ENCODE peak calls at places on chromosomes 11 and 22, in four cellular contexts. One of them, this sample, is unnamed.

GRCh38 chr11:130650456-130651068 is 202.1 kb downstream of the ADAMTS15 start:
- DNase-seq in tibial artery: no peak
- DNase-seq in body of pancreas: no peak
- DNase-seq in adipocyte: no peak
- DNase-seq in this sample: peak; percentile 87

GRCh38 chr11:120126543-120126942 is 11.4 kb downstream of the TRIM29 start:
- DNase-seq in tibial artery: no peak
- DNase-seq in body of pancreas: no peak
- DNase-seq in adipocyte: no peak
- DNase-seq in this sample: no peak

GRCh38 chr11:82732734-82733443 is 775 bp downstream of the FAM181B start:
- DNase-seq in body of pancreas: peak; percentile 52
- DNase-seq in adipocyte: peak; percentile 14
- DNase-seq in tibial artery: no peak
- DNase-seq in this sample: no peak

GRCh38 chr11:85483861-85484260 is 143.3 kb downstream of the DLG2 start:
- DNase-seq in adipocyte: no peak
- DNase-seq in tibial artery: no peak
- DNase-seq in body of pancreas: no peak
- DNase-seq in this sample: no peak

GRCh38 chr11:95363710-95364109 is 132.7 kb upstream of the SESN3 start:
- DNase-seq in body of pancreas: no peak
- DNase-seq in tibial artery: no peak
- DNase-seq in adipocyte: no peak
- DNase-seq in this sample: no peak

GRCh38 chr22:25759825-25760231 is 17.8 kb downstream of the MYO18B start:
- DNase-seq in adipocyte: peak; percentile 93
- DNase-seq in tibial artery: no peak
- DNase-seq in body of pancreas: peak; percentile 37
- DNase-seq in this sample: no peak

GRCh38 chr11:27459191-27459590 is 13.4 kb downstream of the LGR4 start:
- DNase-seq in tibial artery: no peak
- DNase-seq in adipocyte: no peak
- DNase-seq in body of pancreas: no peak
- DNase-seq in this sample: no peak

GRCh38 chr22:26671317-26672059 is 14.1 kb downstream of the MIAT start:
- DNase-seq in adipocyte: no peak
- DNase-seq in tibial artery: peak; percentile 78
- DNase-seq in body of pancreas: peak; percentile 37
- DNase-seq in this sample: no peak

GRCh38 chr11:69865707-69866106 is 46.5 kb upstream of the FGF3 start:
- DNase-seq in body of pancreas: no peak
- DNase-seq in adipocyte: no peak
- DNase-seq in tibial artery: peak; percentile 41
- DNase-seq in this sample: no peak

GRCh38 chr11:10604340-10604748 is 35.9 kb upstream of the LYVE1 start:
- DNase-seq in tibial artery: no peak
- DNase-seq in adipocyte: peak; percentile 73
- DNase-seq in body of pancreas: no peak
- DNase-seq in this sample: peak; percentile 90

GRCh38 chr22:39292561-39293074 is 26.8 kb downstream of the RPL3 start:
- DNase-seq in tibial artery: peak; percentile 94
- DNase-seq in body of pancreas: peak; percentile 96
- DNase-seq in adipocyte: peak; percentile 78
- DNase-seq in this sample: peak; percentile 97

GRCh38 chr22:49606562-49606961 is 221.1 kb downstream of the BRD1 start:
- DNase-seq in adipocyte: no peak
- DNase-seq in body of pancreas: no peak
- DNase-seq in tibial artery: peak; percentile 54
- DNase-seq in this sample: no peak

GRCh38 chr11:44611088-44611487 is 45.6 kb downstream of the CD82 start:
- DNase-seq in adipocyte: no peak
- DNase-seq in tibial artery: no peak
- DNase-seq in body of pancreas: no peak
- DNase-seq in this sample: no peak

GRCh38 chr11:85682330-85683305 is 3.4 kb downstream of the CCDC89 start:
- DNase-seq in body of pancreas: peak; percentile 80
- DNase-seq in tibial artery: peak; percentile 79
- DNase-seq in adipocyte: no peak
- DNase-seq in this sample: no peak

GRCh38 chr11:123561046-123561781 is 93.2 kb downstream of the SCN3B start:
- DNase-seq in tibial artery: no peak
- DNase-seq in adipocyte: peak; percentile 29
- DNase-seq in body of pancreas: peak; percentile 68
- DNase-seq in this sample: no peak

GRCh38 chr11:4430060-4430459 is 19.0 kb upstream of the OR52K2 start:
- DNase-seq in body of pancreas: no peak
- DNase-seq in adipocyte: no peak
- DNase-seq in tibial artery: no peak
- DNase-seq in this sample: no peak

GRCh38 chr11:18700375-18700774 is 1.8 kb downstream of the TMEM86A start:
- DNase-seq in body of pancreas: no peak
- DNase-seq in adipocyte: no peak
- DNase-seq in tibial artery: no peak
- DNase-seq in this sample: no peak

GRCh38 chr11:79049627-79050238 is 391.1 kb downstream of the TENM4 start:
- DNase-seq in body of pancreas: no peak
- DNase-seq in adipocyte: no peak
- DNase-seq in tibial artery: no peak
- DNase-seq in this sample: no peak

GRCh38 chr11:72343159-72343756 is 91.1 kb downstream of the CLPB start:
- DNase-seq in tibial artery: no peak
- DNase-seq in adipocyte: no peak
- DNase-seq in body of pancreas: no peak
- DNase-seq in this sample: no peak

GRCh38 chr11:119461250-119461963 is 38.4 kb upstream of the THY1 start:
- DNase-seq in adipocyte: no peak
- DNase-seq in body of pancreas: no peak
- DNase-seq in tibial artery: no peak
- DNase-seq in this sample: peak; percentile 90

GRCh38 chr11:76624515-76625379 is 45.8 kb downstream of the LRRC32 start:
- DNase-seq in tibial artery: no peak
- DNase-seq in body of pancreas: no peak
- DNase-seq in adipocyte: no peak
- DNase-seq in this sample: no peak

GRCh38 chr11:5291207-5291838 is 10.4 kb downstream of the OR51B4 start:
- DNase-seq in body of pancreas: no peak
- DNase-seq in tibial artery: no peak
- DNase-seq in adipocyte: peak; percentile 57
- DNase-seq in this sample: no peak

GRCh38 chr11:68266121-68266891 is 5.5 kb downstream of the C11orf24 start:
- DNase-seq in body of pancreas: no peak
- DNase-seq in tibial artery: no peak
- DNase-seq in adipocyte: no peak
- DNase-seq in this sample: no peak

GRCh38 chr22:26656896-26657851 is at the start of gene MIAT:
- DNase-seq in adipocyte: peak; percentile 52
- DNase-seq in body of pancreas: peak; percentile 23
- DNase-seq in tibial artery: no peak
- DNase-seq in this sample: no peak

GRCh38 chr11:59216654-59217640 is 4.2 kb upstream of the MPEG1 start:
- DNase-seq in body of pancreas: peak; percentile 26
- DNase-seq in adipocyte: peak; percentile 53
- DNase-seq in tibial artery: no peak
- DNase-seq in this sample: no peak

GRCh38 chr11:88666364-88666763 is 328.8 kb upstream of the CTSC start:
- DNase-seq in adipocyte: no peak
- DNase-seq in body of pancreas: no peak
- DNase-seq in tibial artery: no peak
- DNase-seq in this sample: no peak

GRCh38 chr11:65503606-65503922 is 4.7 kb downstream of the MALAT1 start:
- DNase-seq in tibial artery: no peak
- DNase-seq in adipocyte: peak; percentile 36
- DNase-seq in body of pancreas: no peak
- DNase-seq in this sample: no peak
- H3K4me1 ChIP-seq in tibial artery: peaks cover 24% of the 10 kb centered on the region
- H3K4me1 ChIP-seq in adipocyte: no peaks in the 10 kb centered on the region
- H3K4me1 ChIP-seq in body of pancreas: peaks cover 40% of the 10 kb centered on the region
- H3K4me1 ChIP-seq in this sample: peaks cover 39% of the 10 kb centered on the region

DNA sequence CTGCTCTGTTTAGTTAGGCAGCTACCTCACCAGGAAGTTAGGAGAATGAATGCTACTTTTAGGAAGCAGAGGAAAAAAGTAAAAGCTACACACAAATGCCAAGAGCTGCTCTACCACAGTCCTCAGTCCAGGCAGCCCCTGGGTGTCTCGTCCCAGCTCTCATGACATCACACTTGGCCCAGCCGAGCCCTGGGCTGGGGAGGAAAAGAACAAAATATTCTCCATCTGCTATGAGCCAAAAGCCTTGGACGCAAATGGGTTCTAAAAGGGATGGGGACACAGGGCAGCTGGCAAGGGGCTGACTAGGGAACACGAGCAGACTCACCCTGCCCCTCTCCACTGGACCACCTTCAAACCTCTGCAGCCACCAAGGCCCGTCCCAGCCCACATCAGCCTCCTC is 26.1 kb downstream of the TMEM184B start:
- DNase-seq in body of pancreas: peak; percentile 25
- DNase-seq in adipocyte: no peak
- DNase-seq in tibial artery: peak; percentile 95
- DNase-seq in this sample: no peak
- H3K4me1 ChIP-seq in body of pancreas: no peaks in the 10 kb centered on the region
- H3K4me1 ChIP-seq in adipocyte: peaks cover 39% of the 10 kb centered on the region
- H3K4me1 ChIP-seq in tibial artery: peaks cover 72% of the 10 kb centered on the region
- H3K4me1 ChIP-seq in this sample: peaks cover 38% of the 10 kb centered on the region

GRCh38 chr11:128934926-128935325 is 7.7 kb downstream of the TP53AIP1 start:
- DNase-seq in body of pancreas: no peak
- DNase-seq in tibial artery: no peak
- DNase-seq in adipocyte: no peak
- DNase-seq in this sample: no peak
- H3K4me1 ChIP-seq in body of pancreas: no peaks in the 10 kb centered on the region
- H3K4me1 ChIP-seq in tibial artery: peaks cover 1% of the 10 kb centered on the region
- H3K4me1 ChIP-seq in adipocyte: no peaks in the 10 kb centered on the region
- H3K4me1 ChIP-seq in this sample: no peaks in the 10 kb centered on the region

DNA sequence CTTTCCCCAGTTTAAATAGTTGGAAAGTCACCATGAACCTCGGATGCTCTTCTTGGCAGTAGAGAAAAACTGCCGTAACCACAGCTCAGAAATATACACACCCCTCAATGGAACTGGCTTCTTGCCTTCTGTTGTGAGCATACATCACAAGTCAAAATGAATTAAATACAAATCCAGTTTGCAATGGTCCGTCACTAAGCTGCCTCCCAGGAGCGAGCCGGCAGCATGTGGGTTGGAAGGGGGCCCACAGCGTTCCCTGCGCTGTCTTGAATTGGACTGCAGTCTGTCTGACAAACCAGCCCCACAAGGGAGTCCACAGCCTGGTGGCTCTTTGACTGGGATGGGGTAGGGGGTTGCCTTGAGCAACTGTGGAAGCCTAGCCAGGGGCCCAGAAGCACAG is 38.3 kb downstream of the C11orf58 start:
- DNase-seq in adipocyte: peak; percentile 89
- DNase-seq in tibial artery: peak; percentile 62
- DNase-seq in body of pancreas: no peak
- DNase-seq in this sample: no peak
- H3K4me1 ChIP-seq in adipocyte: peaks cover 7% of the 10 kb centered on the region
- H3K4me1 ChIP-seq in tibial artery: peaks cover 6% of the 10 kb centered on the region
- H3K4me1 ChIP-seq in body of pancreas: no peaks in the 10 kb centered on the region
- H3K4me1 ChIP-seq in this sample: no peaks in the 10 kb centered on the region

DNA sequence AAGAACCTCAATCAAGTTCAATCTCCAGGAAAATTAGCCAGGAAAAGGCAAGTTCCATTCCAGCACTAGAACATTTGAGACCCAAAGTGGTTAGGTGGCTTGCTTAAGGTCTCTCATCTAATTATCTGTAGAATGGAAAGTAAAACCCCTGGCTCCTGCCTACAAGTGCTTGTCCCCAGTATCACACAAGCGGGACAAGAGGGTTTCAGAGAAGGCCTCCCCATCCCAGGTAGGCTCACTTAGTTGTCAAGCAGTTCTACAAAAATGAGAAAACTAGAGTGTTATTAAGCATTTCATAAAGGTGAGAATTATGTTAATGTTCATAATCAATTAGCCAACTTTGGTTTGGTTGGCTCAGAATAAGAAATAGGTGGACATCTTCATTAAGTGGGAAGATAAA is 5.5 kb downstream of the POU2AF1 start:
- DNase-seq in adipocyte: no peak
- DNase-seq in body of pancreas: no peak
- DNase-seq in tibial artery: no peak
- DNase-seq in this sample: no peak
- H3K4me1 ChIP-seq in adipocyte: no peaks in the 10 kb centered on the region
- H3K4me1 ChIP-seq in body of pancreas: peaks cover 26% of the 10 kb centered on the region
- H3K4me1 ChIP-seq in tibial artery: no peaks in the 10 kb centered on the region
- H3K4me1 ChIP-seq in this sample: peaks cover 3% of the 10 kb centered on the region

GRCh38 chr22:46587492-46588278 is 32.5 kb upstream of the GRAMD4 start:
- DNase-seq in body of pancreas: no peak
- DNase-seq in tibial artery: peak; percentile 75
- DNase-seq in adipocyte: no peak
- DNase-seq in this sample: no peak
- H3K4me1 ChIP-seq in body of pancreas: peaks cover 19% of the 10 kb centered on the region
- H3K4me1 ChIP-seq in tibial artery: peaks cover 28% of the 10 kb centered on the region
- H3K4me1 ChIP-seq in adipocyte: peaks cover 15% of the 10 kb centered on the region
- H3K4me1 ChIP-seq in this sample: peaks cover 49% of the 10 kb centered on the region

DNA sequence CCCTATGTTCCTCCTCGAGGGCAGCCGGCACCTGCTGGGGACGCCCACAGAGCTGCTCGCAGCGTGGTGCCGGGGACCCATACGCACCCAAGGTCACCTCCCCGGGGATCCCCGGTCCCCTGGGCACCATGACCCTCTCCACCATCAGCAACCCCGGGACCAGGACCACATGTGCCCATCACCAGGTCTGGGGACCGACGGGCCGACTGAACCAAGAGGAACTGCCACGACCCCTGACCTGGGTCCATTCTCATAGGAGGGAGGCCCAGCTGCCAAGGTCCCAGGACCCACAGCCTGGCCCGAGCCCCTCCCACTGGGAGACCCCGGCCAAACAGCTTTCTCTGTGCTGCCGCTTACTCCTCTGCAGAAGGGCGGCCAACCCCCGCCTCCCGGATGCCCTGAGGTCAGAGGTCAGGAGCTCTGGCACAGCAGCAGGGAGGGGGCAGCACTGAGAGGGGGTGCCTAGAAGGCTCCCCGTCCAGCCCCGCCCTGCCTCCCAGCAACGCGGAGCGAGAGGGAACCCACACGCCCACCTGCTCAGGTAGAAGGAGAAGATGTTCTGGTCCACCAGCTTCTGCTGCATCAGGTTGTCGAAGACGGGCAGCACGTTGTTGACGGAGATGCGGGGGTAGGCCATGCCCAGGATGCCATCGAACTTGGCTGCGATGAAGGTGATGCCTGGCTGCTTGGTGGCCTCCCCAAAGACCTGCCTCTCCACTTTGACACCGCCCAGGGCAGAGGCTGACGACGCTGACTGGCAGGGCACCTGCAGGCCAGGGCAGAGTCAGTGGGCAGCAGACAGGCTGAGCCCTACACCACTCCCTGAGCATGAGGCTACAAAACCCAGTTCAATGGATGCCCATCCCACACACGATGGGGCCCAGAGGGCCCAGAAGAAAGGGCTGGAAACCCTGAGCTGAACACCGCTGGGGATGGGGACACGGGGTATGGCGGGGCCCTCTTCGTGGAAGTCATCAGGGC is 6.6 kb downstream of the CTSD start:
- DNase-seq in body of pancreas: peak; percentile 7
- DNase-seq in adipocyte: no peak
- DNase-seq in tibial artery: no peak
- DNase-seq in this sample: no peak
- H3K4me1 ChIP-seq in body of pancreas: peaks cover 38% of the 10 kb centered on the region
- H3K4me1 ChIP-seq in adipocyte: peaks cover 29% of the 10 kb centered on the region
- H3K4me1 ChIP-seq in tibial artery: peaks cover 46% of the 10 kb centered on the region
- H3K4me1 ChIP-seq in this sample: peaks cover 42% of the 10 kb centered on the region

This sample was measured in esophagus muscularis mucosa.